ENCODE peak calls at places on chromosomes 1 and 21, in four cellular contexts. A, Z, X and L are unnamed samples.

GRCh38 chr1:222829868-222830267 is 15.0 kb downstream of the DISP1 start:
- DNase-seq in A (no peak), Z (no peak), X (no peak), L (no peak)

GRCh38 chr1:51294566-51295184 is 35.7 kb downstream of the TTC39A start:
- DNase-seq in A (no peak), Z (peak), X (no peak), L (no peak)

GRCh38 chr1:212745303-212745702 is 45.7 kb upstream of the BATF3 start:
- DNase-seq in A (no peak), Z (no peak), X (no peak), L (no peak)

GRCh38 chr1:81547261-81547911 is 253.3 kb upstream of the ADGRL2 start:
- DNase-seq in A (no peak), Z (no peak), X (no peak), L (no peak)

GRCh38 chr1:119771016-119771415 is 2.3 kb upstream of the HMGCS2 start:
- DNase-seq in A (peak), Z (no peak), X (no peak), L (peak)

GRCh38 chr21:41725421-41726021 is 41.3 kb downstream of the RIPK4 start:
- DNase-seq in A (no peak), Z (no peak), X (no peak), L (no peak)

GRCh38 chr1:159653201-159653600 is 61.2 kb downstream of the CRP start:
- DNase-seq in A (no peak), Z (no peak), X (no peak), L (no peak)

GRCh38 chr1:203346060-203346754 is 4.7 kb downstream of the FMOD start:
- DNase-seq in A (no peak), Z (no peak), X (no peak), L (no peak)

GRCh38 chr1:116325922-116326321 is 47.1 kb upstream of the ATP1A1 start:
- DNase-seq in A (no peak), Z (no peak), X (no peak), L (no peak)

GRCh38 chr1:11873954-11874562 is 15.3 kb upstream of the NPPB start:
- DNase-seq in A (no peak), Z (no peak), X (no peak), L (no peak)

GRCh38 chr1:179164494-179164893 is 65.0 kb downstream of the ABL2 start:
- DNase-seq in A (no peak), Z (no peak), X (peak), L (no peak)

GRCh38 chr1:62337785-62338631 is 18.8 kb upstream of the KANK4 start:
- DNase-seq in A (no peak), Z (peak), X (peak), L (peak)

GRCh38 chr1:54812801-54813478 is 11.8 kb upstream of the TTC22 start:
- DNase-seq in A (no peak), Z (no peak), X (no peak), L (no peak)

GRCh38 chr1:153750026-153750995 is 22.5 kb downstream of the INTS3 start:
- DNase-seq in A (no peak), Z (no peak), X (no peak), L (no peak)

GRCh38 chr1:90336552-90337324 is 341.8 kb downstream of the ZNF326 start:
- DNase-seq in A (no peak), Z (no peak), X (no peak), L (no peak)

GRCh38 chr1:114342376-114342775 is 168.6 kb downstream of the TRIM33 start:
- DNase-seq in A (no peak), Z (no peak), X (no peak), L (no peak)

GRCh38 chr1:101509370-101509769 is 272.6 kb downstream of the S1PR1 start:
- DNase-seq in A (no peak), Z (no peak), X (no peak), L (no peak)

GRCh38 chr1:201385299-201385891 is 7.9 kb upstream of the TNNT2 start:
- DNase-seq in A (peak), Z (peak), X (peak), L (peak)

GRCh38 chr1:53439337-53440207 is 19.6 kb upstream of the DMRTB1 start:
- DNase-seq in A (no peak), Z (no peak), X (no peak), L (no peak)

GRCh38 chr1:20494609-20495311 is 8.8 kb upstream of the CAMK2N1 start:
- DNase-seq in A (no peak), Z (no peak), X (no peak), L (no peak)

GRCh38 chr1:175887981-175888428 is 144.6 kb upstream of the TNR start:
- DNase-seq in A (peak), Z (peak), X (peak), L (peak)

GRCh38 chr21:43663033-43663432 is 3.7 kb downstream of the RRP1B start:
- DNase-seq in A (no peak), Z (no peak), X (no peak), L (no peak)

GRCh38 chr1:201350884-201351283 is 26.6 kb downstream of the TNNT2 start:
- DNase-seq in A (no peak), Z (no peak), X (no peak), L (peak)

GRCh38 chr1:182768973-182769372 is 20.6 kb upstream of the NPL start:
- DNase-seq in A (no peak), Z (no peak), X (no peak), L (no peak)

GRCh38 chr1:145849356-145850165 is 4.1 kb downstream of the NUDT17 start:
- DNase-seq in A (peak), Z (peak), X (no peak), L (peak)

GRCh38 chr1:30536530-30536929 is 186.9 kb downstream of the MATN1 start:
- DNase-seq in A (no peak), Z (no peak), X (no peak), L (no peak)

GRCh38 chr1:30915491-30916230 is 7.1 kb upstream of the SDC3 start:
- DNase-seq in A (no peak), Z (no peak), X (no peak), L (no peak)

GRCh38 chr1:53765656-53766055 is 26.7 kb upstream of the GLIS1 start:
- DNase-seq in A (no peak), Z (no peak), X (no peak), L (no peak)

GRCh38 chr21:40043423-40043822 is 176.2 kb downstream of the PCP4 start:
- DNase-seq in A (no peak), Z (no peak), X (no peak), L (no peak)

GRCh38 chr1:207711285-207711684 is 40.6 kb upstream of the CD46 start:
- DNase-seq in A (peak), Z (peak), X (peak), L (peak)

GRCh38 chr1:101976161-101976560 is 20.6 kb downstream of the OLFM3 start:
- DNase-seq in A (no peak), Z (no peak), X (no peak), L (no peak)

GRCh38 chr1:244012232-244012631 is 38.9 kb upstream of the ZBTB18 start:
- DNase-seq in A (no peak), Z (no peak), X (no peak), L (no peak)

GRCh38 chr1:34597877-34598514 is 156.9 kb upstream of the GJB5 start:
- DNase-seq in A (peak), Z (peak), X (peak), L (peak)

GRCh38 chr1:1432951-1433803 is 2.3 kb upstream of the VWA1 start:
- DNase-seq in A (peak), Z (peak), X (peak), L (peak)

GRCh38 chr1:192445849-192446489 is 129.2 kb downstream of the RGS21 start:
- DNase-seq in A (no peak), Z (peak), X (peak), L (peak)

GRCh38 chr1:31760901-31761470 is 3.2 kb downstream of the ADGRB2 start:
- DNase-seq in A (no peak), Z (peak), X (peak), L (peak)

GRCh38 chr1:43901562-43901961 is 32.0 kb upstream of the ARTN start:
- DNase-seq in A (no peak), Z (peak), X (no peak), L (no peak)

GRCh38 chr21:36929622-36930021 is 36.8 kb downstream of the HLCS start:
- DNase-seq in A (no peak), Z (no peak), X (no peak), L (no peak)

DNA sequence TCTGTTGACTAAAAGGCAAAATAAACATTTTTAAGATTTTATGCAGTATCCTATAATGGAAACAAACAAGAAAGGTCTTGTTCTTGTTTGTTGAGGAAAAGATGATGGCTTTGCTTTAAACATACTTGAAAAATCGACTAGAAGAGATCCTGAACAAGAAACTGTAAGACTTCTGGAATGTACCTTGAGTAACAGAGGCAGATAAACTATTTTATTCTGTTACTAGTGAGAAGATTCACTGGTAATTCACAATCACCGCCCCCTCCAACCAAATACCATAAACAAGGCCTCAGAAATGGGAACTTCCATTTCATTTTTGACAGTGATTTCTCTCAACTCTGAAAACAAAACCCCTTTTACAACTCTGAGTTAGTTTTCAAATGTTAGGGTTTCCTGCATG is 18.1 kb downstream of the TSEN15 start:
- DNase-seq in A (no peak), Z (no peak), X (no peak), L (no peak)
- TF ChIP-seq ELF4 in A (no peak), Z (no peak), X (no peak), L (no peak)

GRCh38 chr21:32900814-32901213 is 124.9 kb upstream of the OLIG2 start:
- DNase-seq in A (no peak), Z (no peak), X (no peak), L (no peak)
- TF ChIP-seq ELF4 in A (no peak), Z (no peak), X (no peak), L (no peak)

GRCh38 chr1:41315482-41315823 is 45.8 kb upstream of the FOXO6 start:
- DNase-seq in A (no peak), Z (no peak), X (no peak), L (no peak)

GRCh38 chr1:41314376-41314775 is 46.9 kb upstream of the FOXO6 start:
- DNase-seq in A (no peak), Z (no peak), X (no peak), L (no peak)

GRCh38 chr1:41314781-41315481 is 46.3 kb upstream of the FOXO6 start:
- DNase-seq in A (no peak), Z (no peak), X (no peak), L (no peak)

GRCh38 chr1:41312991-41313645 is 48.1 kb upstream of the FOXO6 start:
- DNase-seq in A (no peak), Z (no peak), X (no peak), L (no peak)

GRCh38 chr1:41313661-41314131 is 47.5 kb upstream of the FOXO6 start:
- DNase-seq in A (peak), Z (peak), X (peak), L (peak)
- TF ChIP-seq ELF4 in A (no peak), Z (no peak), X (no peak), L (no peak)

DNA sequence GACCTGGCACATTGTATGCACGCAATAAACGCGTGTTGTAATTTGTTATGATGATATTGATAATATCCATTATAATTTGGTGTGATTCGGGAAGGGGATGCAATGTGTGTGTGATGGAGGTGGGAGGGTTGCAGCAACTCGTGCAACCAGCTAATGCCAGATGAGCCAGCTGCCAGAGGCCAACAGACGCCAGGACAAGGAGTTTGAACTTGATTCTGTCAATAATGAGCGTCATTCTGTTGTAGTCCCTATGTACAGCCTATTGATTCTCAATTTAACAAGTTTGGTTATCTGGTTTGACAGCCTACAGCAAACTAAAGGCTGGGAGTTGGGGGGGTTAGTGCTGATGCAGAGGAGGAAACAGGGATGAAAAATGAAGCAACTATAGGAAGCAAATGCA is 35.5 kb downstream of the TIAM1 start:
- DNase-seq in A (no peak), Z (no peak), X (no peak), L (no peak)
- TF ChIP-seq ELF4 in A (no peak), Z (no peak), X (no peak), L (no peak)

GRCh38 chr1:64171797-64172281 is 31.6 kb upstream of the UBE2U start:
- DNase-seq in A (no peak), Z (no peak), X (no peak), L (no peak)
- TF ChIP-seq ELF4 in A (no peak), Z (no peak), X (no peak), L (no peak)